ENCODE peak calls at places on chromosome 7, in five cellular contexts. Q, C, J, L and G are unnamed samples.

GRCh38 chr7:121493553-121493952 is 97.4 kb upstream of the FAM3C start:
- DNase-seq in Q (no peak), C (no peak), J (no peak), L (no peak), G (no peak)

GRCh38 chr7:21261627-21262564 is 166.0 kb upstream of the SP4 start:
- DNase-seq in Q (peak; percentile 56), C (peak; percentile 12), J (peak; percentile 14), L (peak; percentile 32), G (peak; percentile 21)

GRCh38 chr7:33444501-33444900 is 315.1 kb downstream of the BBS9 start:
- DNase-seq in Q (no peak), C (no peak), J (no peak), L (no peak), G (no peak)

GRCh38 chr7:111931958-111932357 is 274.2 kb downstream of the DOCK4 start:
- DNase-seq in Q (no peak), C (no peak), J (no peak), L (peak; percentile 83), G (no peak)

GRCh38 chr7:111893190-111893589 is 313.0 kb downstream of the DOCK4 start:
- DNase-seq in Q (no peak), C (no peak), J (no peak), L (no peak), G (no peak)

GRCh38 chr7:47535033-47535703 is 46.7 kb downstream of the TNS3 start:
- DNase-seq in Q (no peak), C (no peak), J (peak; percentile 48), L (peak; percentile 87), G (no peak)

GRCh38 chr7:102925962-102926825 is 13.4 kb downstream of the LRRC17 start:
- DNase-seq in Q (peak; percentile 49), C (no peak), J (peak; percentile 55), L (no peak), G (no peak)

GRCh38 chr7:582081-582835 is 62.6 kb upstream of the PDGFA start:
- DNase-seq in Q (no peak), C (no peak), J (no peak), L (no peak), G (no peak)

GRCh38 chr7:152462995-152463713 is 27.4 kb upstream of the KMT2C start:
- DNase-seq in Q (peak; percentile 65), C (no peak), J (no peak), L (no peak), G (no peak)

GRCh38 chr7:17696422-17696821 is 243.9 kb downstream of the SNX13 start:
- DNase-seq in Q (no peak), C (no peak), J (no peak), L (peak; percentile 46), G (no peak)

GRCh38 chr7:154503962-154504550 is 451.9 kb downstream of the DPP6 start:
- DNase-seq in Q (peak; percentile 57), C (no peak), J (peak; percentile 47), L (peak; percentile 19), G (no peak)

GRCh38 chr7:119964640-119965542 is 308.1 kb upstream of the KCND2 start:
- DNase-seq in Q (peak; percentile 68), C (no peak), J (no peak), L (no peak), G (no peak)

GRCh38 chr7:40829201-40829600 is 694.4 kb downstream of the SUGCT start:
- DNase-seq in Q (no peak), C (no peak), J (no peak), L (no peak), G (no peak)

GRCh38 chr7:40824461-40824860 is 689.7 kb downstream of the SUGCT start:
- DNase-seq in Q (no peak), C (no peak), J (no peak), L (no peak), G (no peak)

GRCh38 chr7:40828686-40829085 is 693.9 kb downstream of the SUGCT start:
- DNase-seq in Q (no peak), C (no peak), J (no peak), L (no peak), G (no peak)

GRCh38 chr7:40827217-40828085 is 692.6 kb downstream of the SUGCT start:
- DNase-seq in Q (no peak), C (no peak), J (no peak), L (no peak), G (no peak)

GRCh38 chr7:40826419-40827216 is 691.8 kb downstream of the SUGCT start:
- DNase-seq in Q (no peak), C (no peak), J (no peak), L (peak; percentile 1), G (no peak)
- TF ChIP-seq GABPA in Q (no peak), C (no peak), J (no peak), L (no peak), G (no peak)

GRCh38 chr7:144821069-144821468 is 14.8 kb downstream of the TPK1 start:
- DNase-seq in Q (no peak), C (peak; percentile 36), J (no peak), L (no peak), G (no peak)
- TF ChIP-seq REST in Q (no peak), C (no peak), J (no peak), L (no peak), G (no peak)

GRCh38 chr7:89987665-89988064 is 166.6 kb upstream of the STEAP1 start:
- DNase-seq in Q (no peak), C (no peak), J (no peak), L (no peak), G (no peak)
- TF ChIP-seq GABPA in Q (no peak), C (no peak), J (no peak), L (no peak), G (no peak)

GRCh38 chr7:36591643-36592042 is 132.7 kb downstream of the AOAH start:
- DNase-seq in Q (no peak), C (no peak), J (no peak), L (no peak), G (no peak)
- TF ChIP-seq REST in Q (no peak), C (no peak), J (no peak), L (no peak), G (no peak)